ENCODE peak calls at places on chromosomes 11 and 22, in five cellular contexts. P is H7, G is fibroblast of lung, U is SJSA1, Q is Caco-2. A is an unnamed sample.

GRCh38 chr11:45684440-45684839 is 19.0 kb upstream of the CHST1 start:
- DNase-seq in P (peak), G (no peak), U (no peak), Q (no peak), A (no peak)

GRCh38 chr11:110376711-110377324 is 52.9 kb upstream of the FDX1 start:
- DNase-seq in P (peak), G (peak), U (peak), Q (peak), A (peak)

GRCh38 chr11:116577273-116577672 is 195.5 kb downstream of the BUD13 start:
- DNase-seq in P (no peak), G (no peak), U (no peak), Q (no peak), A (no peak)

GRCh38 chr11:46330887-46331652 is 16.2 kb upstream of the DGKZ start:
- DNase-seq in P (no peak), G (no peak), U (no peak), Q (no peak), A (no peak)

GRCh38 chr22:27135582-27135981 is 478.2 kb downstream of the MIAT start:
- DNase-seq in P (no peak), G (peak), U (peak), Q (peak), A (no peak)

GRCh38 chr11:58958500-58958899 is 19.2 kb downstream of the GLYATL1 start:
- DNase-seq in P (peak), G (no peak), U (no peak), Q (peak), A (peak)

GRCh38 chr22:32796865-32797573 is 4.5 kb upstream of the TIMP3 start:
- DNase-seq in P (peak), G (peak), U (peak), Q (peak), A (peak)

GRCh38 chr11:48050304-48050703 is 69.9 kb downstream of the PTPRJ start:
- DNase-seq in P (no peak), G (no peak), U (no peak), Q (no peak), A (no peak)

GRCh38 chr22:49589811-49590210 is 237.9 kb downstream of the BRD1 start:
- DNase-seq in P (peak), G (no peak), U (no peak), Q (no peak), A (no peak)

GRCh38 chr22:42934338-42934737 is 77.3 kb upstream of the ARFGAP3 start:
- DNase-seq in P (no peak), G (no peak), U (no peak), Q (no peak), A (no peak)

GRCh38 chr11:75592699-75593098 is 30.6 kb downstream of the SERPINH1 start:
- DNase-seq in P (no peak), G (no peak), U (no peak), Q (peak), A (no peak)

GRCh38 chr22:43848366-43849171 is 13.7 kb downstream of the SULT4A1 start:
- DNase-seq in P (peak), G (peak), U (no peak), Q (no peak), A (peak)

GRCh38 chr11:129208863-129209262 is 16.7 kb upstream of the ARHGAP32 start:
- DNase-seq in P (no peak), G (peak), U (no peak), Q (no peak), A (no peak)

GRCh38 chr22:28841111-28841510 is 40.7 kb upstream of the XBP1 start:
- DNase-seq in P (no peak), G (no peak), U (no peak), Q (no peak), A (no peak)

GRCh38 chr11:22343411-22344032 is 5.3 kb downstream of the SLC17A6 start:
- DNase-seq in P (peak), G (no peak), U (no peak), Q (no peak), A (no peak)

GRCh38 chr22:49664371-49664881 is 163.2 kb downstream of the BRD1 start:
- DNase-seq in P (no peak), G (no peak), U (no peak), Q (no peak), A (peak)

GRCh38 chr11:2651054-2651617 is 48.7 kb downstream of the KCNQ1OT1 start:
- DNase-seq in P (no peak), G (no peak), U (no peak), Q (no peak), A (no peak)

GRCh38 chr11:134711563-134711962 is 299.5 kb upstream of the B3GAT1 start:
- DNase-seq in P (no peak), G (no peak), U (no peak), Q (no peak), A (no peak)

GRCh38 chr22:24069721-24070120 is 58.6 kb downstream of the CABIN1 start:
- DNase-seq in P (no peak), G (no peak), U (no peak), Q (no peak), A (no peak)

GRCh38 chr11:78398715-78399114 is 18.9 kb downstream of the GAB2 start:
- DNase-seq in P (no peak), G (no peak), U (no peak), Q (no peak), A (no peak)

GRCh38 chr22:48315415-48316244 is 1512.0 kb downstream of the BRD1 start:
- DNase-seq in P (peak), G (no peak), U (no peak), Q (no peak), A (no peak)

GRCh38 chr11:101915811-101916291 is 471 bp downstream of the ANGPTL5 start:
- DNase-seq in P (no peak), G (peak), U (peak), Q (peak), A (no peak)
- H3K4me3 ChIP-seq in P (no peak), G (peak), U (peak), Q (peak), A (peak)

GRCh38 chr11:114065094-114065493 is 5.6 kb downstream of the ZBTB16 start:
- DNase-seq in P (no peak), G (no peak), U (no peak), Q (no peak), A (no peak)

GRCh38 chr11:114066046-114066648 is 6.6 kb downstream of the ZBTB16 start:
- DNase-seq in P (no peak), G (no peak), U (no peak), Q (no peak), A (no peak)

GRCh38 chr11:114070464-114071139 is 11.1 kb downstream of the ZBTB16 start:
- DNase-seq in P (peak), G (no peak), U (no peak), Q (no peak), A (no peak)

GRCh38 chr11:114064216-114064615 is 4.7 kb downstream of the ZBTB16 start:
- DNase-seq in P (no peak), G (no peak), U (no peak), Q (no peak), A (no peak)

DNA sequence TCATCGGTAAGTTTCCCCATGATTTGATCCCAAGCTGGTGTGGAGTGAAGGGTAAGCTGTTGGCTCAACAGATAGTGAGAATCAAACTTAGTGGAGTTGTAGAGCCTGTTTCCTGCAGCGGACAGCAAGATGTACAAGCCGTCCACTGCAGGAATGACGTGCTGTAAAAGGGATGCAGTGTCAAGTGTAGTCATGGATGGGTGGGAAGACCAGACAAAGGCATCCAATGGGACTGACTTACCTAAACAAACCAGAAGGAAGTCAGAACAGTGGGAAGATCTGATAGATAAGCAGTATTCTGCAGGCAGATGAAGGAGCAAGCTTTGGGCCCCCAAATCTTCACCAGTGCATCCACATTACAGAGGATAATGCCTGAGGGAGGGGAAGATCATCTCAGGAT is 8.8 kb downstream of the ZBTB16 start:
- DNase-seq in P (peak), G (no peak), U (no peak), Q (no peak), A (no peak)
- H3K4me3 ChIP-seq in P (no peak), G (no peak), U (no peak), Q (no peak), A (no peak)

GRCh38 chr11:44304091-44305084 is 5.6 kb downstream of the ALX4 start:
- DNase-seq in P (peak), G (peak), U (no peak), Q (no peak), A (no peak)
- H3K4me3 ChIP-seq in P (no peak), G (no peak), U (no peak), Q (no peak), A (no peak)

DNA sequence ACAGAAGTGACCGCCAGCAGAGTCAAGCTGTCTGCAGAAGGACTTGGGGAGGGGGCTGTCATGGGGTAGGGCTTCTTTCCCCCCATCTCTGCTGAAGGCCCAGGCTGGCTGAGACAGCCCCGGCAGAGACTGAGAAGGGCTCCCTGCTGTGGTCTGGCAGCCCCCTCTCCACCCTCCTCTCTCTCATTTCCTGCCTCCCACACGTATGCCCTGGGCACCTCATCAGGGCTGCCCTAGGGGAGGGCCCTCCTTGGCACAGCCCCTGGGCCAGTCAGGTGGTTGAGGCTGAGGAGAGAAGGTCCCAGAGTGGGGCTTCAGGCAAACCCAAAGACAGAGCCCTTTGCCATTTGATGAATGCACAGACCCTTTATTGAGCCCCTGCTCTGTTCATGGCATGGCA is 3.6 kb downstream of the RASD2 start:
- DNase-seq in P (no peak), G (no peak), U (no peak), Q (no peak), A (no peak)
- H3K4me3 ChIP-seq in P (no peak), G (no peak), U (no peak), Q (no peak), A (no peak)

GRCh38 chr11:65404210-65404609 is 17.8 kb downstream of the FRMD8 start:
- DNase-seq in P (no peak), G (no peak), U (no peak), Q (no peak), A (no peak)
- H3K4me3 ChIP-seq in P (no peak), G (no peak), U (no peak), Q (no peak), A (no peak)

DNA sequence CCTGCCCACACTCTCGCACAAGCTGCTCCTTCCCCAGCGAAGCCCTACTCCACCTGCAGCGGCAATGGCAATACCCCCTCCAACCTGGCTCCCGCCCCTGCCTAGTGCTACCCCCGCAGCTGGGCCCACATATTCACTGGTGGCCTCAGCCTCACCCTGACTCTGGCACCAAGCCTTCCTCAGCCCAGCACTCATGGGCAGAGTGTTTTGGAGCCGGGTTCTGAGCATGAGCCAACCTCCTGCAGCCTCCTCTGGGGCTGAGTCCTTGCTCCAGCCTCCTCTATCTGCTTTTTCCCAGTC is 47.6 kb downstream of the PDE2A start:
- DNase-seq in P (no peak), G (no peak), U (no peak), Q (no peak), A (no peak)
- H3K4me3 ChIP-seq in P (no peak), G (no peak), U (no peak), Q (no peak), A (no peak)